ENCODE peak calls at places on chromosomes 11 and 22, in five cellular contexts. P is cardiac muscle cell, Q is ovary, U is suprapubic skin, B is uterus. F is an unnamed sample.

GRCh38 chr22:17706451-17706900 is 67.8 kb downstream of the BID start:
- DNase-seq in P (peak), U (no peak), B (no peak), Q (peak), F (no peak)

GRCh38 chr11:109644158-109644557 is 222.2 kb downstream of the C11orf87 start:
- DNase-seq in P (peak), Q (no peak), U (no peak), B (no peak), F (no peak)

GRCh38 chr11:43907028-43907966 is 26.7 kb downstream of the ALKBH3 start:
- DNase-seq in Q (no peak), P (no peak), U (no peak), B (no peak), F (no peak)

GRCh38 chr22:26174280-26174679 is 5.0 kb downstream of the SEZ6L start:
- DNase-seq in Q (no peak), P (no peak), B (no peak), U (no peak), F (no peak)

GRCh38 chr22:49999063-49999900 is 13.3 kb downstream of the IL17REL start:
- DNase-seq in Q (no peak), P (no peak), U (peak), B (no peak), F (no peak)

GRCh38 chr11:2519879-2520735 is 75.3 kb downstream of the KCNQ1 start:
- DNase-seq in Q (peak), P (no peak), B (peak), U (peak), F (no peak)

GRCh38 chr11:131816046-131816445 is 445.6 kb downstream of the NTM start:
- DNase-seq in U (no peak), Q (no peak), B (no peak), P (no peak), F (no peak)

GRCh38 chr22:28902490-28902889 is 19.1 kb downstream of the ZNRF3 start:
- DNase-seq in Q (no peak), P (no peak), U (peak), B (no peak), F (no peak)

GRCh38 chr22:46010951-46011626 is 34.1 kb upstream of the WNT7B start:
- DNase-seq in B (peak), P (no peak), Q (no peak), U (peak), F (peak)

GRCh38 chr11:34235189-34235588 is 122.6 kb downstream of the ABTB2 start:
- DNase-seq in B (no peak), P (no peak), U (no peak), Q (no peak), F (no peak)

GRCh38 chr11:120066738-120067303 is 71.1 kb downstream of the TRIM29 start:
- DNase-seq in P (no peak), U (no peak), B (no peak), Q (no peak), F (no peak)

GRCh38 chr11:119056397-119056999 is 507 bp downstream of the HYOU1 start:
- DNase-seq in B (no peak), P (peak), Q (peak), U (peak), F (no peak)

GRCh38 chr22:50131894-50132293 is 38.6 kb upstream of the PANX2 start:
- DNase-seq in P (no peak), B (no peak), Q (no peak), U (no peak), F (no peak)

GRCh38 chr11:2567026-2567671 is 122.3 kb downstream of the KCNQ1 start:
- DNase-seq in U (peak), Q (no peak), P (no peak), B (no peak), F (no peak)

GRCh38 chr11:112128483-112129121 is 35.3 kb downstream of the IL18 start:
- DNase-seq in B (peak), Q (no peak), U (peak), P (peak), F (peak)

GRCh38 chr22:37750596-37751162 is 53.8 kb downstream of the TRIOBP start:
- DNase-seq in B (no peak), U (no peak), P (no peak), Q (no peak), F (no peak)

GRCh38 chr22:49152146-49152929 is 675.3 kb downstream of the BRD1 start:
- DNase-seq in P (no peak), B (no peak), Q (no peak), U (peak), F (no peak)

GRCh38 chr22:26555478-26555877 is 34.5 kb downstream of the TPST2 start:
- DNase-seq in B (no peak), U (no peak), Q (no peak), P (no peak), F (no peak)

GRCh38 chr11:113796663-113797259 is 17.2 kb downstream of the CLDN25 start:
- DNase-seq in Q (no peak), P (peak), B (no peak), U (no peak), F (no peak)

GRCh38 chr11:63683133-63683991 is 2.1 kb downstream of the RTN3 start:
- DNase-seq in P (peak), U (no peak), Q (no peak), B (no peak), F (no peak)

GRCh38 chr11:34432822-34433221 is 5.9 kb upstream of the CAT start:
- DNase-seq in Q (no peak), U (no peak), P (no peak), B (no peak), F (no peak)

GRCh38 chr11:64324692-64325469 is 7.0 kb downstream of the PRDX5 start:
- DNase-seq in Q (no peak), P (no peak), B (no peak), U (no peak), F (peak)

GRCh38 chr11:67996622-67997459 is 7.1 kb downstream of the UNC93B1 start:
- DNase-seq in P (peak), Q (no peak), B (no peak), U (peak), F (peak)

GRCh38 chr11:69963533-69964246 is 114.4 kb upstream of the ANO1 start:
- DNase-seq in P (no peak), U (no peak), Q (no peak), B (no peak), F (no peak)

GRCh38 chr22:30763815-30764686 is 69.4 kb downstream of the OSBP2 start:
- DNase-seq in P (peak), Q (peak), B (no peak), U (no peak), F (no peak)

GRCh38 chr11:10514210-10514609 is 26.8 kb downstream of the RNF141 start:
- DNase-seq in Q (no peak), B (no peak), U (no peak), P (peak), F (no peak)

GRCh38 chr11:60870276-60870675 is 2.9 kb downstream of the ZP1 start:
- DNase-seq in B (no peak), P (no peak), Q (no peak), U (no peak), F (no peak)

GRCh38 chr22:20586403-20586745 is 79.0 kb downstream of the MED15 start:
- DNase-seq in Q (no peak), B (no peak), P (no peak), U (no peak), F (peak)

GRCh38 chr11:114317738-114318137 is 21.5 kb downstream of the NNMT start:
- DNase-seq in U (no peak), Q (peak), P (peak), B (peak), F (no peak)

GRCh38 chr11:75268626-75269366 is 28.2 kb downstream of the TPBGL start:
- DNase-seq in U (peak), P (no peak), B (no peak), Q (no peak), F (peak)

GRCh38 chr11:46489668-46490560 is 98.3 kb upstream of the CHRM4 start:
- DNase-seq in U (no peak), B (no peak), P (peak), Q (no peak), F (no peak)

GRCh38 chr11:102592634-102593581 is 32.2 kb downstream of the MMP20 start:
- DNase-seq in Q (no peak), U (no peak), P (peak), B (no peak), F (no peak)

GRCh38 chr11:17599460-17599925 is 52.4 kb downstream of the OTOG start:
- DNase-seq in P (no peak), U (peak), Q (no peak), B (no peak), F (peak)

GRCh38 chr11:19498986-19499669 is 213.5 kb upstream of the NAV2 start:
- DNase-seq in B (no peak), P (peak), U (no peak), Q (no peak), F (no peak)

GRCh38 chr22:44026066-44026629 is 2.0 kb downstream of the PARVB start:
- DNase-seq in B (no peak), P (no peak), Q (no peak), U (no peak), F (no peak)

GRCh38 chr22:49670610-49671330 is 156.9 kb downstream of the BRD1 start:
- DNase-seq in P (no peak), B (no peak), U (peak), Q (no peak), F (peak)

GRCh38 chr22:46287873-46288751 is 8.6 kb upstream of the GTSE1 start:
- DNase-seq in Q (no peak), U (no peak), B (no peak), P (no peak), F (no peak)

GRCh38 chr11:28251263-28251662 is 143.1 kb downstream of the METTL15 start:
- DNase-seq in U (no peak), Q (no peak), P (no peak), B (no peak), F (no peak)

GRCh38 chr11:47204633-47204989 is 10.2 kb upstream of the DDB2 start:
- DNase-seq in B (no peak), P (peak), U (no peak), Q (no peak), F (no peak)

DNA sequence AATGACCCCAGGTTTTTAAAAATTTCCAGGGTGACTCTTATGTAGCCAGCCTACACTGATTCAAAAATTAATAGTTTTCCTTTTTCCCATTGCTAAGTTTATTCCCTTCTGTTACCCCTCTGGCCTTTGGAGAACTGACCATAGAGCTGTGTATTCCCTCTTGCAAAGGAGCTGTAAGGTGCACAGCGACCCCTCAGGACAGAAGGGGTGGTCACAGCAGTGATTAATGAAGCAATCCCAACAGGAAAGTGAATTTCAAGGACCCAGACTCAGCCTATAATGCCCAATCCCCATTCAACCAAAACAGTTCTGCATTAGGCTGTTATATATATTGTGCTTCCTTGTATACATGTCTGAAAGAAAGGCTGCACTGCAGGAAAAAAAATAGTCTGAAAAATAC is 147.1 kb downstream of the WT1 start:
- DNase-seq in P (no peak), U (no peak), Q (no peak), B (no peak), F (no peak)
- TF ChIP-seq CTCF in P (no peak), U (no peak), Q (no peak), B (no peak), F (no peak)

GRCh38 chr22:35977136-35977535 is 51.5 kb downstream of the RBFOX2 start:
- DNase-seq in P (no peak), B (no peak), Q (no peak), U (no peak), F (no peak)

GRCh38 chr22:35972559-35972958 is 56.1 kb downstream of the RBFOX2 start:
- DNase-seq in Q (no peak), P (no peak), B (no peak), U (no peak), F (no peak)

GRCh38 chr22:35971418-35972119 is 57.1 kb downstream of the RBFOX2 start:
- DNase-seq in Q (peak), P (peak), B (peak), U (no peak), F (no peak)

GRCh38 chr22:35970601-35971417 is 57.8 kb downstream of the RBFOX2 start:
- DNase-seq in B (no peak), U (no peak), P (no peak), Q (no peak), F (no peak)

GRCh38 chr22:35973388-35973787 is 55.2 kb downstream of the RBFOX2 start:
- DNase-seq in Q (no peak), P (no peak), U (no peak), B (no peak), F (no peak)
- H3K4me3 ChIP-seq in Q (no peak), P (no peak), U (no peak), B (no peak), F (no peak)

GRCh38 chr11:73382747-73383146 is 6.5 kb downstream of the RELT start:
- DNase-seq in U (no peak), B (no peak), Q (no peak), P (no peak), F (no peak)

GRCh38 chr11:73380897-73381410 is 4.8 kb downstream of the RELT start:
- DNase-seq in P (no peak), Q (no peak), U (no peak), B (no peak), F (no peak)

GRCh38 chr11:73382183-73382582 is 6.0 kb downstream of the RELT start:
- DNase-seq in U (no peak), P (no peak), Q (no peak), B (no peak), F (no peak)

GRCh38 chr11:73380321-73380720 is 4.1 kb downstream of the RELT start:
- DNase-seq in B (no peak), P (no peak), Q (no peak), U (no peak), F (no peak)

DNA sequence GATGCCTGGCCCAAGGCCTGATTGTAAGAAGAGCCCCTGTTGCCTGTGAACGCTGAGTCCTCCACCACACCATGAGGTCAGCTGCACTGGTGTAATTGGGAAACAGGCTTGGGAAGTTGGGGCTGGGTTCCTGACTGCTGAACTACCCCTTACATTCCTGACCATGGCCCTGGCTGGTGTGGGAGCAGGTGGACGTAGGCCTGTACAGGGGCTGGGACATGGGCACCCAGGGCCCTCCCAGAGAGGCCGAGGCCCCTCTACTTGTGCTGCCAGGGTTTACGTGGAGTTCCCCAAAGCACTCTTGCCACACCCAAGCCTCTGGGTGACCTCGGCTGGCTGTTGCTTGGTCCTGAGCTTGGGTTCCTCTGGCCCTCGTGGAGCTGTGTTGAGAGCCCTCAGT is 5.4 kb downstream of the RELT start:
- DNase-seq in B (no peak), P (no peak), Q (no peak), U (no peak), F (no peak)
- H3K27ac ChIP-seq in B (no peak), P (peak), Q (no peak), U (no peak), F (no peak)

DNA sequence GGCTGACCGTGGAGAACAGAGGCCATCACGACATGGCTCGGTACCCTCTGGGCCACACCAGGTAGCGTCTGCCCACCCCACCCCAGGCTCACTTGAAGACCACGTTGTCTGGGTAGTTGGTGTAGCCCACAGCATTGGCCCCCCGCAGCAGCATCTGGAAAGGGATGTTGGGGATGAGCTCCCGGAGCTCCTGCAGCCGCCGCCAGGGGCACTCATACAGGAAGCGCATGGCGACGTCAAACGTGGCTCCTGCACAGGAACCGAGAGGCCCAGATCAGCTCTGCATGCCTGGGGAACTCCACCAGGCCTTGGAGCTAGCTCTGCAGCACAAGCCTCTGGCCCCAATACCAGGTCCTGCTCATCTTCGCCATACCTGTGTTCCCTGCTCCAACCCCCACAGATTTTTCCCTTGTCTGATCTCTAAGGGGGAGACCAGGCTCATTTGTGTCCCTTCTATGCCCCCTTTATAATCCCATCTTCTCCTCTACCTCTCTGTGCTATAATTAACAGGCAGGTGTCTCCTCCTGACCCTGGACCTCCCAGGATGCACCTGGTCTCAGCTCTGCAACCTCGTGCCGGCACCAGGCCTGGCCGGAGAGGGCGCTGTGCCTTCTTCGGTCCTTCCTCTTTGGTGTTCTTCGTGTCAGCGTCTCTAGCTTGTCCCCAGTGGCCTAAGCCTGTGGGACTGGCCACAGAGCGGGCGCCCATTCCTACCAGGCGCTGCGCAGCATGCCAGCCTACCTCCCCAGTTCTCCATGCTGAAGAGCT is 5.0 kb upstream of the LRFN4 start:
- DNase-seq in P (no peak), B (no peak), Q (no peak), U (no peak), F (no peak)
- TF ChIP-seq CTCF in P (peak), B (no peak), Q (no peak), U (no peak), F (no peak)

GRCh38 chr11:7577883-7578242 is 64.1 kb downstream of the PPFIBP2 start:
- DNase-seq in Q (no peak), P (peak), U (no peak), B (no peak), F (no peak)

GRCh38 chr11:7577226-7577882 is 63.6 kb downstream of the PPFIBP2 start:
- DNase-seq in U (peak), B (peak), Q (peak), P (peak), F (no peak)

GRCh38 chr11:7575841-7576451 is 62.1 kb downstream of the PPFIBP2 start:
- DNase-seq in U (no peak), P (no peak), B (no peak), Q (peak), F (no peak)

GRCh38 chr11:7578276-7578955 is 64.6 kb downstream of the PPFIBP2 start:
- DNase-seq in P (no peak), Q (no peak), U (no peak), B (no peak), F (no peak)

DNA sequence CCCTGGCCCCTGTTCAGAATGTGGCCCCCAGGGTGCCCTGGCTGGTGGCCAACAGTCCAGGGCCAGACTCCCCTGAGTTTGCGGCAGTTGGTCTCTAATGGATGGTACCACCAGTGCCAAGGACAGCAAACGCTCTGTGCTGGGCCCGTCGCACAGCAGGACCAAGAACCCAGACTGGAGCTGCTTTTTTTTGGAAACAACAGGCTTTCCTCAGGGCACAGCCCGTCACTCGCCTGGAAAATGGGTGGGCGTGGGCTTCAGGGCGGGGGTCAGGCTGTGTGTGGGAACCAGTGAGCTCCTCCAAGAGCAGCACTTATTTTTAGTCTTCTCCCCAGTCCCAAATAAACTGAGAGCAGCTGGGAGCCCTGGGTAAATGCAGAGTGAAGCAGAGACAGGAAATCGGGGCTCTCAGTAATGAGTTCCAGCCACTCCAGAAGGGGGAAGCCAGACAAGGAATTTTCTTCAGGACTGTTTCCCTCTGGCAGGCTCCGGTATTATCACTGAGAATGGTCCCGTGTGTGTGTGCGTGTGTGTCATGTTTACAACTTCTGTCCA is 62.9 kb downstream of the PPFIBP2 start:
- DNase-seq in U (no peak), P (peak), B (peak), Q (no peak), F (no peak)
- H3K4me3 ChIP-seq in U (peak), P (no peak), B (peak), Q (peak), F (no peak)

GRCh38 chr22:40308999-40309578 is 37.2 kb upstream of the ADSL start:
- DNase-seq in U (no peak), P (no peak), B (no peak), Q (no peak), F (no peak)
- H3K27ac ChIP-seq in U (peak), P (no peak), B (no peak), Q (no peak), F (no peak)

DNA sequence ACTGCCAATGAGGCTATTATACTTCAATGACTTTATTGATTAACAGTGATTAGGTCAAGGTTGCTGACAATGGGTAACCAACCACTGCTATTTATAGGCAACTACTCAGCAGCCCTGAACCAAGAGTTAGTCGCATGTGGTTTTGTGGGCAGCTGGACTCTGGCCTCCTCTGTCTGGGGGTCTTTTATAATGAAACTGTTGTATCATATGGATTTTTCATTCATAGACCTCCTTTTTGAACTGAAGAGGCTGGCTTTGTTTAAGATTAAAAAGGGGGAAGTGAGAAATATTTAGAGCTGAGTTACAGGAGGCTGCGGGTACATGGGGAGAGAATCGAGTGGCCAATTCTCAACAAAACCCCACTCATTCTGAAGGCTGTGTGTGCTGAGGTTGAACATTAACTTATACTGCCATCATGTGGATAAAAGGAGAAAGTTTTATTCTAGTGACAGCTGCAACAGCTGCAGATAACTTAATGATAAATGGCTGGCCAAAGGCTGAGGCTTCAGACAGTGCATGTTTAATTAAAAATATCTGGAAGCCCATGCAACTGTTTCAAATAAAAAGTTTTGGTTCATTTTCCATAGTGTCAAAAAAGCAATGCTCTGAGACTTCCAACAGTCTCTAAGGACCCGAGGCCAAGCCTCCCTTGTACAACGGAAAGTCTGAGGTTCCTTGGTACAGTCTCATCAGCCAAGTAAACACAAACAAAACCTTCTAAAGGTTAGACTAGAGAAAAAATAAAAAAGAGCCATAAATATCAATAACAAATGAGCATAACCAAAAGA is 682.6 kb downstream of the KCNA4 start:
- DNase-seq in U (no peak), Q (no peak), B (no peak), P (peak), F (no peak)
- TF ChIP-seq CTCF in U (peak), Q (no peak), B (no peak), P (peak), F (peak)